ENCODE peak calls at places on chromosomes 7 and 10, in six cellular contexts. R is adrenal gland; K is heart right ventricle; P is fibroblast of lung; U is CD8-positive, alpha-beta T cell; I is A549. F is an unnamed sample.

GRCh38 chr10:1570652-1571051 is 166.7 kb downstream of the ADARB2 start:
- DNase-seq in R (no peak), K (no peak), P (no peak), U (no peak), I (no peak), F (no peak)

GRCh38 chr7:128203047-128203491 is 38.0 kb upstream of the LEP start:
- DNase-seq in R (no peak), K (no peak), P (no peak), U (no peak), I (no peak), F (no peak)

GRCh38 chr7:84297606-84298005 is 103.0 kb upstream of the SEMA3A start:
- DNase-seq in R (no peak), K (no peak), P (no peak), U (no peak), I (no peak), F (no peak)

GRCh38 chr7:42605800-42606199 is 306.1 kb downstream of the C7orf25 start:
- DNase-seq in R (no peak), K (no peak), P (peak), U (no peak), I (no peak), F (no peak)

GRCh38 chr10:122060250-122060649 is 71.3 kb downstream of the TACC2 start:
- DNase-seq in R (no peak), K (no peak), P (peak), U (no peak), I (no peak), F (no peak)

GRCh38 chr10:26432938-26433337 is 5.2 kb upstream of the APBB1IP start:
- DNase-seq in R (no peak), K (no peak), P (no peak), U (no peak), I (no peak), F (no peak)

GRCh38 chr10:3330687-3331086 is 158.1 kb upstream of the PITRM1 start:
- DNase-seq in R (no peak), K (no peak), P (peak), U (no peak), I (peak), F (no peak)

GRCh38 chr7:55253188-55253587 is 111.9 kb upstream of the LANCL2 start:
- DNase-seq in R (no peak), K (no peak), P (no peak), U (no peak), I (no peak), F (no peak)

GRCh38 chr10:35579116-35579515 is 26.0 kb upstream of the GJD4 start:
- DNase-seq in R (no peak), K (no peak), P (no peak), U (no peak), I (no peak), F (no peak)

GRCh38 chr10:22624289-22624738 is 90.1 kb downstream of the PIP4K2A start:
- DNase-seq in R (no peak), K (no peak), P (peak), U (no peak), I (peak), F (no peak)

GRCh38 chr10:124356706-124357582 is 61.8 kb downstream of the OAT start:
- DNase-seq in R (no peak), K (no peak), P (no peak), U (no peak), I (no peak), F (no peak)

GRCh38 chr10:120477006-120477722 is 20.1 kb downstream of the PLPP4 start:
- DNase-seq in R (no peak), K (no peak), P (no peak), U (no peak), I (no peak), F (no peak)

GRCh38 chr7:25847331-25848070 is 304.5 kb upstream of the NFE2L3 start:
- DNase-seq in R (no peak), K (no peak), P (peak), U (no peak), I (peak), F (no peak)

GRCh38 chr7:139038691-139039090 is 2.8 kb upstream of the ZC3HAV1L start:
- DNase-seq in R (no peak), K (no peak), P (no peak), U (no peak), I (no peak), F (no peak)

GRCh38 chr7:137304624-137305235 is 38.8 kb downstream of the PTN start:
- DNase-seq in R (no peak), K (no peak), P (peak), U (no peak), I (no peak), F (no peak)

GRCh38 chr10:93126484-93127052 is 52.9 kb downstream of the CYP26A1 start:
- DNase-seq in R (no peak), K (no peak), P (no peak), U (no peak), I (peak), F (peak)

GRCh38 chr10:113051456-113051855 is 101.4 kb downstream of the TCF7L2 start:
- DNase-seq in R (no peak), K (no peak), P (no peak), U (no peak), I (no peak), F (no peak)

GRCh38 chr10:1465421-1465902 is 271.9 kb downstream of the ADARB2 start:
- DNase-seq in R (no peak), K (no peak), P (no peak), U (no peak), I (no peak), F (no peak)

GRCh38 chr10:53209941-53210611 is 437.5 kb upstream of the MBL2 start:
- DNase-seq in R (no peak), K (no peak), P (peak), U (no peak), I (peak), F (no peak)

GRCh38 chr10:103852189-103852711 is 3.1 kb downstream of the SH3PXD2A start:
- DNase-seq in R (no peak), K (peak), P (peak), U (no peak), I (no peak), F (no peak)

GRCh38 chr10:117656385-117657367 is 114.1 kb downstream of the EMX2 start:
- DNase-seq in R (no peak), K (no peak), P (no peak), U (no peak), I (no peak), F (no peak)

GRCh38 chr10:68208424-68209042 is 23.4 kb downstream of the ATOH7 start:
- DNase-seq in R (peak), K (peak), P (peak), U (no peak), I (peak), F (peak)

GRCh38 chr7:47944536-47945260 is 3.6 kb downstream of the PKD1L1 start:
- DNase-seq in R (no peak), K (no peak), P (no peak), U (no peak), I (no peak), F (no peak)

GRCh38 chr10:70115948-70116682 is 16.5 kb downstream of the AIFM2 start:
- DNase-seq in R (peak), K (peak), P (peak), U (peak), I (peak), F (no peak)

GRCh38 chr7:74498354-74498753 is 44.6 kb downstream of the GTF2IRD1 start:
- DNase-seq in R (no peak), K (no peak), P (no peak), U (no peak), I (no peak), F (no peak)

GRCh38 chr7:105790996-105791395 is 85.4 kb downstream of the ATXN7L1 start:
- DNase-seq in R (no peak), K (no peak), P (no peak), U (no peak), I (no peak), F (no peak)

GRCh38 chr10:98430427-98430826 is 15.4 kb upstream of the PYROXD2 start:
- DNase-seq in R (no peak), K (no peak), P (no peak), U (no peak), I (no peak), F (no peak)
- H3K27ac ChIP-seq in R (no peak), K (peak), P (no peak), U (no peak), I (no peak), F (no peak)

DNA sequence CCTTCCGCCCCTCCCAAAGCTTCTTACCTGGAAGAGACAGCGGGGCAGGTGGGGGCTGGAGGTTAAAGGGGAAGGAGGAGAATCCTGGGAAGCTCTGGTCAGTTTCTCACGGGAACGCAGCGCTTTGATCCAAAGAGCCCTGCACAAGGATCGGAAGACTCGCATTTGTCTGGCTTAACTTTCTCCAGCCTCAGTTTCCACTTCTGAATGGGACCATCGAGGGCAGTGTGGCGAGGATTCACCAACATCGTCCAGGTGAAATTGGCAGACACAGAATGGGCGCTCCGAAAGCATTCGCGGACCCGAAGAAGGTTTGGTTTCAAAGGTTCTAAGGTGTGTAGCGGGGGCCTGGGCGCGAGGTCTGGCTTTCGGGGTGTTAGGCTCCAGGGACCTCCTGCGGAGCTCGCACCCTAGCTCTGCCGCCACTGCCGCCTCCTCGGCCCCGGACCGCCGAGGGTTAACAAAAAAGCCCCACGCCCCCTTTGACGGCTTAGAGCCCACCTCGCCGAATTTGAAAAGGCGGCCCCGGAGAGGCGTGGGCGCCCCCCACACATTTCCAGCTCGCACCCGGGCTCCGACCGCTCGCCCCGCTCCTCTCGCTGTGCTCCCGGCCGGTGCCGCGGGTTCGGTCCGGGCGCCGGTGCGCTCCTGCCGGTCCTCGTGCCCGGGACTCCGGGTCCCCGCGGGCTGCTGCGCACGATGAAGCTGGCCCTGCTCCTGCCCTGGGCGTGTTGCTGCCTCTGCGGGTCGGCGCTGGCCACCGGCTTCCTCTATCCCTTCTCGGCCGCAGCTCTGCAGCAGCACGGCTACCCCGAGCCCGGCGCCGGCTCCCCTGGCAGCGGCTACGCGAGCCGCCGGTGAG is at the start of gene COL26A1:
- DNase-seq in R (peak), K (peak), P (peak), U (no peak), I (peak), F (no peak)
- H3K27ac ChIP-seq in R (peak), K (peak), P (no peak), U (no peak), I (peak), F (no peak)

GRCh38 chr7:51121036-51121780 is 195.4 kb downstream of the COBL start:
- DNase-seq in R (no peak), K (no peak), P (no peak), U (no peak), I (no peak), F (no peak)
- H3K27ac ChIP-seq in R (no peak), K (peak), P (no peak), U (no peak), I (no peak), F (no peak)

DNA sequence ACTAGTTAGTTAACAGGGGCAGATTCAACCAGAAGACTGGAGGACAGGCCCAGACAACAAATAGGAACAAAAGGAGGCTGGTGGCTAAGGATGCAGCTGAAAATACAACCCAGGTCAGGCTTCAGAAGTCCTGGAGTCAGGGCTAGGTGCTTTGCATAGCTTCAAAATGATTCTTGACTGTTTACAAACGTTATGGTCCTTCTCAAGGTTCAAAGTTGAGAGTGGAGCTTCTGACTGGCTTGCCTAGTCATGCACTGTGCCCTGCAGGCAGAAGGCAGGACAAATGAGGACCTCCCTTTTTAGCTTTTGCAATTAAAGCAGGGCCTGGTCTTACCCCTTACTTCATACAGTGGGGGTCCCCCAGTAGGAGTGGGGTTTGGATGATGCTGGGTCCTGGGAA is 4.4 kb upstream of the CDH23 start:
- DNase-seq in R (no peak), K (no peak), P (no peak), U (no peak), I (no peak), F (no peak)
- H3K27ac ChIP-seq in R (no peak), K (no peak), P (no peak), U (no peak), I (no peak), F (no peak)

DNA sequence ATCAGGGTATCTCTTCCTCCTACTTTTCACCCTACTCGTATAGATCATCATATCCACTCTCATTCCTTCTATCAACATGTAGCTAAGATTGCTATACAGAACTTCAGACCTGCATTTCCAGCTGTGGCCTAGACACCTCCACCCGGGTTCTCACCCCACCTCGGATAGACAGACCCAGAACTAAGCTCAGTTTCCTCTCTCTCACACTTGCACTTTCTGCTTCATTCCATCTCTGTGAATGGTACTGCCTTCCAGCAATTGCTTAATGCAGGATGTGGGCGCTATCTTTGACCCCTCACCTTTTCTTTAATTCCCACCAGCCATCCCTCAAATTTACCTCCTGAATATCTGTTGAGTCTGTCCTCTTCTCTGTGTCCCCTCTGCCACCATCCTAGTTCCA is 35.7 kb downstream of the AGK start:
- DNase-seq in R (no peak), K (no peak), P (no peak), U (no peak), I (no peak), F (no peak)
- H3K27ac ChIP-seq in R (no peak), K (no peak), P (peak), U (no peak), I (peak), F (no peak)

GRCh38 chr10:15562116-15562515 is 157.6 kb downstream of the ITGA8 start:
- DNase-seq in R (no peak), K (no peak), P (no peak), U (no peak), I (no peak), F (no peak)

GRCh38 chr10:15571570-15571969 is 148.2 kb downstream of the ITGA8 start:
- DNase-seq in R (peak), K (peak), P (peak), U (no peak), I (no peak), F (no peak)

GRCh38 chr10:15562578-15562977 is 157.1 kb downstream of the ITGA8 start:
- DNase-seq in R (no peak), K (no peak), P (no peak), U (no peak), I (no peak), F (no peak)

GRCh38 chr10:15563161-15563715 is 156.5 kb downstream of the ITGA8 start:
- DNase-seq in R (no peak), K (no peak), P (no peak), U (no peak), I (no peak), F (no peak)

GRCh38 chr10:15567952-15568351 is 151.8 kb downstream of the ITGA8 start:
- DNase-seq in R (no peak), K (no peak), P (no peak), U (no peak), I (no peak), F (no peak)
- H3K27ac ChIP-seq in R (no peak), K (no peak), P (no peak), U (no peak), I (no peak), F (no peak)

GRCh38 chr10:5666324-5667220 is at the start of gene ASB13:
- DNase-seq in R (peak), K (peak), P (peak), U (no peak), I (peak), F (peak)
- H3K27ac ChIP-seq in R (peak), K (peak), P (peak), U (no peak), I (peak), F (no peak)

F was measured in iPS DF 6.9.